ENCODE peak calls at places on chromosome X, in seven cellular contexts. U is SK-N-SH, D is fibroblast of lung, V is endothelial cell of umbilical vein, M is A549, S is coronary artery, G is right lobe of liver. K is an unnamed sample.

GRCh38 chrX:55056820-55057690 is 17.8 kb upstream of the PAGE2B start:
- DNase-seq in U (no peak), D (peak), V (peak), M (no peak), S (no peak), G (no peak), K (peak)

GRCh38 chrX:109847257-109848187 is 114.5 kb upstream of the ACSL4 start:
- DNase-seq in U (no peak), D (peak), V (no peak), M (peak), S (no peak), G (no peak), K (peak)

GRCh38 chrX:150508461-150509367 is 59.7 kb upstream of the MTM1 start:
- DNase-seq in U (no peak), D (peak), V (peak), M (no peak), S (peak), G (peak), K (peak)

GRCh38 chrX:135170877-135171519 is at the start of gene CT55:
- DNase-seq in U (peak), D (no peak), V (no peak), M (no peak), S (no peak), G (no peak), K (no peak)

GRCh38 chrX:43835557-43835956 is 46.7 kb downstream of the MAOB start:
- DNase-seq in U (no peak), D (no peak), V (no peak), M (no peak), S (no peak), G (no peak), K (no peak)

GRCh38 chrX:13669246-13669689 is 16.3 kb downstream of the TCEANC start:
- DNase-seq in U (no peak), D (peak), V (peak), M (peak), S (no peak), G (peak), K (peak)

GRCh38 chrX:11481035-11481434 is 184.7 kb downstream of the ARHGAP6 start:
- DNase-seq in U (no peak), D (no peak), V (no peak), M (no peak), S (no peak), G (no peak), K (no peak)

GRCh38 chrX:39605183-39605582 is 492.6 kb downstream of the BCOR start:
- DNase-seq in U (peak), D (no peak), V (no peak), M (no peak), S (no peak), G (no peak), K (no peak)

GRCh38 chrX:20968996-20969395 is 405.2 kb upstream of the CNKSR2 start:
- DNase-seq in U (no peak), D (no peak), V (no peak), M (peak), S (no peak), G (no peak), K (peak)

GRCh38 chrX:140337263-140337662 is 167.6 kb downstream of the SOX3 start:
- DNase-seq in U (no peak), D (no peak), V (no peak), M (no peak), S (no peak), G (no peak), K (no peak)

GRCh38 chrX:107483976-107484726 is 34.7 kb downstream of the FRMPD3 start:
- DNase-seq in U (peak), D (peak), V (no peak), M (no peak), S (no peak), G (no peak), K (no peak)

GRCh38 chrX:36199926-36200325 is 280.4 kb downstream of the CFAP47 start:
- DNase-seq in U (no peak), D (no peak), V (no peak), M (no peak), S (no peak), G (no peak), K (no peak)

GRCh38 chrX:9293051-9293496 is 171.8 kb upstream of the TBL1X start:
- DNase-seq in U (peak), D (no peak), V (no peak), M (no peak), S (no peak), G (no peak), K (no peak)

GRCh38 chrX:15903186-15903681 is 48.6 kb upstream of the AP1S2 start:
- DNase-seq in U (no peak), D (no peak), V (no peak), M (no peak), S (no peak), G (no peak), K (no peak)

GRCh38 chrX:153623310-153624029 is 23.5 kb upstream of the DUSP9 start:
- DNase-seq in U (no peak), D (no peak), V (no peak), M (no peak), S (no peak), G (peak), K (no peak)

GRCh38 chrX:65601126-65601525 is 66.3 kb upstream of the MSN start:
- DNase-seq in U (no peak), D (no peak), V (no peak), M (no peak), S (no peak), G (no peak), K (no peak)

GRCh38 chrX:136762820-136763452 is 17.8 kb downstream of the ARHGEF6 start:
- DNase-seq in U (no peak), D (no peak), V (no peak), M (no peak), S (no peak), G (no peak), K (no peak)

GRCh38 chrX:149491812-149492211 is 13.3 kb downstream of the IDS start:
- DNase-seq in U (no peak), D (no peak), V (no peak), M (peak), S (no peak), G (no peak), K (no peak)

GRCh38 chrX:101693476-101693875 is 33.8 kb upstream of the ARMCX2 start:
- DNase-seq in U (no peak), D (no peak), V (no peak), M (no peak), S (no peak), G (no peak), K (no peak)

GRCh38 chrX:53704294-53704693 is 17.8 kb upstream of the HUWE1 start:
- DNase-seq in U (no peak), D (no peak), V (no peak), M (no peak), S (no peak), G (no peak), K (no peak)

GRCh38 chrX:51860679-51861078 is 32.7 kb upstream of the MAGED1 start:
- DNase-seq in U (peak), D (peak), V (peak), M (peak), S (no peak), G (no peak), K (peak)

GRCh38 chrX:17009856-17010650 is 63.6 kb downstream of the REPS2 start:
- DNase-seq in U (no peak), D (no peak), V (peak), M (no peak), S (no peak), G (no peak), K (no peak)

GRCh38 chrX:46327229-46328081 is 217.8 kb downstream of the ZNF674 start:
- DNase-seq in U (no peak), D (peak), V (peak), M (peak), S (no peak), G (peak), K (peak)

GRCh38 chrX:10111364-10112148 is 45.2 kb upstream of the CLCN4 start:
- DNase-seq in U (no peak), D (no peak), V (peak), M (no peak), S (no peak), G (no peak), K (no peak)

GRCh38 chrX:82648062-82648461 is 860.0 kb upstream of the POU3F4 start:
- DNase-seq in U (no peak), D (peak), V (no peak), M (peak), S (no peak), G (no peak), K (peak)

GRCh38 chrX:9670136-9670905 is 95.3 kb downstream of the GPR143 start:
- DNase-seq in U (no peak), D (peak), V (peak), M (peak), S (no peak), G (no peak), K (peak)

GRCh38 chrX:40809210-40809609 is 73.9 kb upstream of the MED14 start:
- DNase-seq in U (no peak), D (peak), V (no peak), M (peak), S (no peak), G (no peak), K (peak)

GRCh38 chrX:17081535-17081934 is 135.1 kb downstream of the REPS2 start:
- DNase-seq in U (no peak), D (no peak), V (no peak), M (no peak), S (no peak), G (no peak), K (no peak)

GRCh38 chrX:7170903-7171302 is 22.9 kb upstream of the PUDP start:
- DNase-seq in U (peak), D (peak), V (peak), M (peak), S (no peak), G (no peak), K (peak)

GRCh38 chrX:13266641-13267420 is 53.0 kb downstream of the ATXN3L start:
- DNase-seq in U (no peak), D (no peak), V (no peak), M (no peak), S (no peak), G (no peak), K (no peak)

GRCh38 chrX:46737462-46737861 is 21.5 kb downstream of the SLC9A7 start:
- DNase-seq in U (no peak), D (peak), V (no peak), M (no peak), S (no peak), G (no peak), K (peak)

GRCh38 chrX:96407501-96407900 is 277.1 kb upstream of the DIAPH2 start:
- DNase-seq in U (no peak), D (peak), V (peak), M (peak), S (no peak), G (no peak), K (peak)

GRCh38 chrX:150348365-150348764 is 14.8 kb upstream of the MAMLD1 start:
- DNase-seq in U (no peak), D (no peak), V (no peak), M (no peak), S (no peak), G (no peak), K (no peak)

GRCh38 chrX:2267890-2268289 is 232.9 kb downstream of the DHRSX start:
- DNase-seq in U (no peak), D (no peak), V (no peak), M (no peak), S (no peak), G (no peak), K (no peak)

GRCh38 chrX:100424012-100424411 is 13.9 kb upstream of the PCDH19 start:
- DNase-seq in U (no peak), D (no peak), V (peak), M (no peak), S (no peak), G (no peak), K (peak)

GRCh38 chrX:150213481-150214030 is 149.6 kb upstream of the MAMLD1 start:
- DNase-seq in U (no peak), D (no peak), V (peak), M (no peak), S (peak), G (no peak), K (no peak)

GRCh38 chrX:8067754-8068469 is 103.2 kb downstream of the VCX2 start:
- DNase-seq in U (no peak), D (peak), V (no peak), M (peak), S (no peak), G (no peak), K (no peak)

GRCh38 chrX:85381602-85382001 is 2.1 kb upstream of the POF1B start:
- DNase-seq in U (no peak), D (no peak), V (no peak), M (no peak), S (no peak), G (no peak), K (no peak)

GRCh38 chrX:34656842-34657780 is at the start of gene TMEM47:
- DNase-seq in U (peak), D (peak), V (peak), M (peak), S (peak), G (peak), K (peak)
- H3K4me3 ChIP-seq in U (peak), D (peak), V (peak), M (peak), S (peak), G (peak), K (peak)

GRCh38 chrX:70466968-70467367 is 22.3 kb downstream of the DLG3 start:
- DNase-seq in U (no peak), D (no peak), V (no peak), M (no peak), S (no peak), G (no peak), K (no peak)

GRCh38 chrX:70476166-70476933 is 31.7 kb downstream of the DLG3 start:
- DNase-seq in U (no peak), D (no peak), V (no peak), M (no peak), S (no peak), G (no peak), K (no peak)

GRCh38 chrX:70468709-70469108 is 24.1 kb downstream of the DLG3 start:
- DNase-seq in U (no peak), D (no peak), V (no peak), M (no peak), S (no peak), G (no peak), K (no peak)

GRCh38 chrX:70470850-70471289 is 26.2 kb downstream of the DLG3 start:
- DNase-seq in U (no peak), D (no peak), V (no peak), M (no peak), S (no peak), G (no peak), K (no peak)
- TF ChIP-seq CTCF in U (no peak), D (no peak), V (no peak), M (no peak), S (no peak), G (no peak), K (no peak)

DNA sequence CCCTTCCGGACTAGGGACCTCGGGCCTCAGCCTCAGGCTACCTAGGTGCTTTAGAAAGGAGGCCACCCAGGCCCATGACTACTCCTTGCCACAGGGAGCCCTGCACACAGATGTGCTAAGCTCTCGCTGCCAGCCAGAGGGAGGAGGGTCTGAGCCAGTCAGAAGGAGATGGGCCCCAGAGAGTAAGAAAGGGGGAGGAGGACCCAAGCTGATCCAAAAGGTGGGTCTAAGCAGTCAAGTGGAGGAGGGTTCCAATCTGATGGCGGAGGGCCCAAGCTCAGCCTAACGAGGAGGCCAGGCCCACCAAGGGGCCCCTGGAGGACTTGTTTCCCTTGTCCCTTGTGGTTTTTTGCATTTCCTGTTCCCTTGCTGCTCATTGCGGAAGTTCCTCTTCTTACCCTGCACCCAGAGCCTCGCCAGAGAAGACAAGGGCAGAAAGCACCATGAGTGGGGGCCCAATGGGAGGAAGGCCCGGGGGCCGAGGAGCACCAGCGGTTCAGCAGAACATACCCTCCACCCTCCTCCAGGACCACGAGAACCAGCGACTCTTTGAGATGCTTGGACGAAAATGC is at the start of gene WAS:
- DNase-seq in U (no peak), D (no peak), V (no peak), M (no peak), S (no peak), G (no peak), K (no peak)
- H3K4me3 ChIP-seq in U (no peak), D (no peak), V (no peak), M (no peak), S (peak), G (peak), K (no peak)

DNA sequence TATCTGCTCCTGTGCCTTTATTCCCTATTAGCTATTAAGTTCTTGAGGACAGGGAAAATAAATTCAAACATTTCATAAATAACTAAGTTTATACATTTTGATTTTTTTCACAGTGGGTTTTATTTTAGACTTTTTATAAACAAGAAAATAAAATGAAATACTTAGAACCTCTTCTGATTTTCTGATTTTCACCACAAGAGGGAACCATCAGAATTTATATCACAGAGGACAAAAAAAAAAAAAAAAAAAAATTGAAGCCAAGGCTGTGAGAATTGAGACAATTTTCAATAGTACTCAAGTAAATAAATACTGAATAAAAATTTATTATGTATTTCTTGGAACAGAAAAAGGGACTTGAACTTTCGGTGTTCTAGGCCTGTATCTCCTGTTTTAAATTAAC is 288.1 kb downstream of the SH3BGRL start:
- DNase-seq in U (no peak), D (peak), V (no peak), M (no peak), S (no peak), G (no peak), K (peak)
- TF ChIP-seq CTCF in U (peak), D (no peak), V (no peak), M (peak), S (no peak), G (no peak), K (peak)

DNA sequence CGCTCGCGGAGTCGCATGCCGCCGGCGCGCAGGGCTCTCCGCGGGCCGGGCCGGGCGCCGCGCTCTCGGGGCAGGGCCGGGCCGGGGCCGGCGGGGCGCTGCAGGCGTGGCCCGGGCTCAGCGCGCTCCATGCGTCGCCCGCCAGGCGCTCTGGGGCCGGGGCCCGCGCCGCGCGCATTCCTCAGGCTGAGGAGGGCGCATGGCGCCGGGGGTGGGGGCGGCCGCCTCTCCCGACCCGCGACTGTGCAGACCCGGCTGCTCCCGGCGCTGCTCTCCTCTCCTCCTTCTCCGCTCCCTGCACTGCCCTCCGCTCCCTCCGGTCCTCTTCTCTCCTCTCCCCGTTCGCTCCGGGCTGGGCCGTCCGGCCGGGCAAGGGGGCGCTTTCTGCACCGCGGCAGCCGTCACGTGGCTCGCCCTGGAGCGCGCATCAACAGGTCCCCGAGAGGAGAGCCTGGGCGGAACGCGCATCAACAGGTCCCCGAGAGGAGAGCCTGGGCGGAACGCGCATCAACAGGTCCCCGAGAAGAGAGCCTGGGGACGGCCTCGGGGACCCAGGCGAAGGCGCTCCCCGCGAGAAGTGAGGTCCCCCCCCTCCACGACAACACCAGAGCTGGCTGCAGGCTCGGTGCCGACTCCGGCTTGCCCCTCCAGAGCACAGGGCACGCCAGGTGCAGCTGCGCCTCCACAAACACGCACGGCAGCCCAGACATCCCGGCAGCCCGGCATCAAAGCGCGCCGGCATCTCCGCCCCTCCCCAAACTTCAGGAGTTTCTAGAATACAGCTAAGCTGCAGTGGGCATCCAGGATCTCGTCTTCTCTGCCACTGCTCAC is 12.9 kb downstream of the PPP2R3B start:
- DNase-seq in U (no peak), D (no peak), V (peak), M (peak), S (no peak), G (no peak), K (peak)
- H3K4me3 ChIP-seq in U (no peak), D (peak), V (peak), M (peak), S (peak), G (no peak), K (peak)